ENCODE peak calls at places on chromosomes 3 and 15, in five cellular contexts. One of them, this sample, is unnamed.

GRCh38 chr15:67781907-67782559 is 43.3 kb upstream of the SKOR1 start:
- DNase-seq in choroid plexus epithelial cell: no peak
- DNase-seq in AG08396: no peak
- DNase-seq in left ventricle myocardium inferior: no peak
- DNase-seq in hypothalamus: no peak
- DNase-seq in this sample: no peak

GRCh38 chr3:23292432-23292831 is 89.3 kb downstream of the UBE2E2 start:
- DNase-seq in choroid plexus epithelial cell: no peak
- DNase-seq in AG08396: no peak
- DNase-seq in left ventricle myocardium inferior: no peak
- DNase-seq in hypothalamus: no peak
- DNase-seq in this sample: no peak

GRCh38 chr3:128603811-128604447 is 46.7 kb downstream of the RPN1 start:
- DNase-seq in choroid plexus epithelial cell: peak
- DNase-seq in AG08396: no peak
- DNase-seq in left ventricle myocardium inferior: no peak
- DNase-seq in hypothalamus: no peak
- DNase-seq in this sample: no peak

GRCh38 chr3:67655364-67656121 is 1.1 kb upstream of the SUCLG2 start:
- DNase-seq in choroid plexus epithelial cell: no peak
- DNase-seq in AG08396: no peak
- DNase-seq in left ventricle myocardium inferior: no peak
- DNase-seq in hypothalamus: no peak
- DNase-seq in this sample: peak

GRCh38 chr15:60683156-60683555 is 204.2 kb upstream of the ICE2 start:
- DNase-seq in choroid plexus epithelial cell: no peak
- DNase-seq in AG08396: no peak
- DNase-seq in left ventricle myocardium inferior: no peak
- DNase-seq in hypothalamus: no peak
- DNase-seq in this sample: no peak

GRCh38 chr3:33664195-33664594 is 53.9 kb downstream of the CLASP2 start:
- DNase-seq in choroid plexus epithelial cell: peak
- DNase-seq in AG08396: peak
- DNase-seq in left ventricle myocardium inferior: no peak
- DNase-seq in hypothalamus: no peak
- DNase-seq in this sample: no peak

GRCh38 chr3:16317561-16317945 is 52.5 kb downstream of the OXNAD1 start:
- DNase-seq in choroid plexus epithelial cell: no peak
- DNase-seq in AG08396: no peak
- DNase-seq in left ventricle myocardium inferior: no peak
- DNase-seq in hypothalamus: no peak
- DNase-seq in this sample: no peak

GRCh38 chr3:5305681-5305983 is 118.1 kb downstream of the EDEM1 start:
- DNase-seq in choroid plexus epithelial cell: no peak
- DNase-seq in AG08396: no peak
- DNase-seq in left ventricle myocardium inferior: no peak
- DNase-seq in hypothalamus: no peak
- DNase-seq in this sample: no peak

GRCh38 chr3:72482589-72483249 is 365.5 kb downstream of the SHQ1 start:
- DNase-seq in choroid plexus epithelial cell: peak
- DNase-seq in AG08396: peak
- DNase-seq in left ventricle myocardium inferior: peak
- DNase-seq in hypothalamus: no peak
- DNase-seq in this sample: peak

GRCh38 chr3:108862865-108863798 is 40.5 kb downstream of the TRAT1 start:
- DNase-seq in choroid plexus epithelial cell: peak
- DNase-seq in AG08396: peak
- DNase-seq in left ventricle myocardium inferior: no peak
- DNase-seq in hypothalamus: no peak
- DNase-seq in this sample: no peak

GRCh38 chr15:94327356-94327936 is 96.1 kb downstream of the MCTP2 start:
- DNase-seq in choroid plexus epithelial cell: peak
- DNase-seq in AG08396: peak
- DNase-seq in left ventricle myocardium inferior: no peak
- DNase-seq in hypothalamus: no peak
- DNase-seq in this sample: no peak

GRCh38 chr3:127159547-127159946 is 33.4 kb upstream of the PRR23E start:
- DNase-seq in choroid plexus epithelial cell: no peak
- DNase-seq in AG08396: no peak
- DNase-seq in left ventricle myocardium inferior: no peak
- DNase-seq in hypothalamus: no peak
- DNase-seq in this sample: no peak

GRCh38 chr15:64686130-64686735 is 89.2 kb downstream of the RBPMS2 start:
- DNase-seq in choroid plexus epithelial cell: peak
- DNase-seq in AG08396: peak
- DNase-seq in left ventricle myocardium inferior: no peak
- DNase-seq in hypothalamus: no peak
- DNase-seq in this sample: no peak

GRCh38 chr3:125141596-125142417 is 70.7 kb downstream of the SLC12A8 start:
- DNase-seq in choroid plexus epithelial cell: peak
- DNase-seq in AG08396: peak
- DNase-seq in left ventricle myocardium inferior: peak
- DNase-seq in hypothalamus: no peak
- DNase-seq in this sample: peak

GRCh38 chr15:89442671-89443307 is 53.6 kb downstream of the RHCG start:
- DNase-seq in choroid plexus epithelial cell: peak
- DNase-seq in AG08396: peak
- DNase-seq in left ventricle myocardium inferior: no peak
- DNase-seq in hypothalamus: peak
- DNase-seq in this sample: peak

GRCh38 chr3:194640829-194641228 is 7.6 kb upstream of the TMEM44 start:
- DNase-seq in choroid plexus epithelial cell: peak
- DNase-seq in AG08396: no peak
- DNase-seq in left ventricle myocardium inferior: no peak
- DNase-seq in hypothalamus: no peak
- DNase-seq in this sample: no peak

GRCh38 chr3:52792413-52792812 is 2.2 kb upstream of the ITIH3 start:
- DNase-seq in choroid plexus epithelial cell: no peak
- DNase-seq in AG08396: no peak
- DNase-seq in left ventricle myocardium inferior: no peak
- DNase-seq in hypothalamus: no peak
- DNase-seq in this sample: no peak

GRCh38 chr3:63478962-63479660 is 173.4 kb upstream of the SNTN start:
- DNase-seq in choroid plexus epithelial cell: no peak
- DNase-seq in AG08396: no peak
- DNase-seq in left ventricle myocardium inferior: no peak
- DNase-seq in hypothalamus: no peak
- DNase-seq in this sample: no peak

GRCh38 chr3:179677884-179678283 is 25.0 kb downstream of the USP13 start:
- DNase-seq in choroid plexus epithelial cell: no peak
- DNase-seq in AG08396: no peak
- DNase-seq in left ventricle myocardium inferior: no peak
- DNase-seq in hypothalamus: no peak
- DNase-seq in this sample: no peak

GRCh38 chr15:85024509-85025336 is 43.1 kb downstream of the PDE8A start:
- DNase-seq in choroid plexus epithelial cell: peak
- DNase-seq in AG08396: peak
- DNase-seq in left ventricle myocardium inferior: no peak
- DNase-seq in hypothalamus: no peak
- DNase-seq in this sample: no peak

GRCh38 chr3:131142580-131142979 is 115.9 kb downstream of the NEK11 start:
- DNase-seq in choroid plexus epithelial cell: peak
- DNase-seq in AG08396: no peak
- DNase-seq in left ventricle myocardium inferior: no peak
- DNase-seq in hypothalamus: no peak
- DNase-seq in this sample: no peak

GRCh38 chr15:95017950-95018349 is 786.6 kb downstream of the MCTP2 start:
- DNase-seq in choroid plexus epithelial cell: no peak
- DNase-seq in AG08396: no peak
- DNase-seq in left ventricle myocardium inferior: peak
- DNase-seq in hypothalamus: no peak
- DNase-seq in this sample: no peak

GRCh38 chr3:147383617-147384016 is 22.7 kb downstream of the ZIC4 start:
- DNase-seq in choroid plexus epithelial cell: peak
- DNase-seq in AG08396: no peak
- DNase-seq in left ventricle myocardium inferior: no peak
- DNase-seq in hypothalamus: no peak
- DNase-seq in this sample: no peak

GRCh38 chr3:149655826-149656599 is 1.8 kb downstream of the WWTR1 start:
- DNase-seq in choroid plexus epithelial cell: no peak
- DNase-seq in AG08396: peak
- DNase-seq in left ventricle myocardium inferior: no peak
- DNase-seq in hypothalamus: no peak
- DNase-seq in this sample: no peak

GRCh38 chr3:40713306-40713705 is 188.5 kb downstream of the ZNF621 start:
- DNase-seq in choroid plexus epithelial cell: no peak
- DNase-seq in AG08396: no peak
- DNase-seq in left ventricle myocardium inferior: no peak
- DNase-seq in hypothalamus: no peak
- DNase-seq in this sample: no peak

GRCh38 chr15:40155270-40155910 is 5.5 kb upstream of the BUB1B start:
- DNase-seq in choroid plexus epithelial cell: no peak
- DNase-seq in AG08396: no peak
- DNase-seq in left ventricle myocardium inferior: no peak
- DNase-seq in hypothalamus: no peak
- DNase-seq in this sample: peak

GRCh38 chr3:108118038-108118727 is 27.4 kb upstream of the CD47 start:
- DNase-seq in choroid plexus epithelial cell: no peak
- DNase-seq in AG08396: no peak
- DNase-seq in left ventricle myocardium inferior: no peak
- DNase-seq in hypothalamus: no peak
- DNase-seq in this sample: no peak

GRCh38 chr15:55389276-55389631 is 18.9 kb downstream of the CCPG1 start:
- DNase-seq in choroid plexus epithelial cell: peak
- DNase-seq in AG08396: peak
- DNase-seq in left ventricle myocardium inferior: no peak
- DNase-seq in hypothalamus: no peak
- DNase-seq in this sample: no peak

GRCh38 chr3:43909149-43909548 is 218.4 kb downstream of the ABHD5 start:
- DNase-seq in choroid plexus epithelial cell: no peak
- DNase-seq in AG08396: no peak
- DNase-seq in left ventricle myocardium inferior: peak
- DNase-seq in hypothalamus: no peak
- DNase-seq in this sample: no peak

GRCh38 chr15:40871749-40872617 is 2.1 kb downstream of the RHOV start:
- DNase-seq in choroid plexus epithelial cell: no peak
- DNase-seq in AG08396: no peak
- DNase-seq in left ventricle myocardium inferior: no peak
- DNase-seq in hypothalamus: no peak
- DNase-seq in this sample: peak

GRCh38 chr3:8420613-8421012 is 81.0 kb upstream of the LMCD1 start:
- DNase-seq in choroid plexus epithelial cell: peak
- DNase-seq in AG08396: no peak
- DNase-seq in left ventricle myocardium inferior: no peak
- DNase-seq in hypothalamus: no peak
- DNase-seq in this sample: no peak

GRCh38 chr15:90211440-90212168 is 10.5 kb downstream of the SEMA4B start:
- DNase-seq in choroid plexus epithelial cell: peak
- DNase-seq in AG08396: no peak
- DNase-seq in left ventricle myocardium inferior: no peak
- DNase-seq in hypothalamus: no peak
- DNase-seq in this sample: no peak

GRCh38 chr15:90097475-90097874 is 4.8 kb downstream of the IDH2 start:
- DNase-seq in choroid plexus epithelial cell: no peak
- DNase-seq in AG08396: no peak
- DNase-seq in left ventricle myocardium inferior: no peak
- DNase-seq in hypothalamus: no peak
- DNase-seq in this sample: no peak

GRCh38 chr15:79592126-79592525 is 160.0 kb downstream of the MINAR1 start:
- DNase-seq in choroid plexus epithelial cell: no peak
- DNase-seq in AG08396: no peak
- DNase-seq in left ventricle myocardium inferior: no peak
- DNase-seq in hypothalamus: no peak
- DNase-seq in this sample: no peak

GRCh38 chr3:46334911-46335478 is 18.9 kb upstream of the CCR2 start:
- DNase-seq in choroid plexus epithelial cell: peak
- DNase-seq in AG08396: no peak
- DNase-seq in left ventricle myocardium inferior: no peak
- DNase-seq in hypothalamus: no peak
- DNase-seq in this sample: no peak

GRCh38 chr3:13787533-13787932 is 92.3 kb downstream of the WNT7A start:
- DNase-seq in choroid plexus epithelial cell: no peak
- DNase-seq in AG08396: no peak
- DNase-seq in left ventricle myocardium inferior: no peak
- DNase-seq in hypothalamus: no peak
- DNase-seq in this sample: no peak

GRCh38 chr15:29942548-29942947 is 120.3 kb upstream of the TJP1 start:
- DNase-seq in choroid plexus epithelial cell: no peak
- DNase-seq in AG08396: no peak
- DNase-seq in left ventricle myocardium inferior: no peak
- DNase-seq in hypothalamus: no peak
- DNase-seq in this sample: no peak

GRCh38 chr3:53464424-53464823 is 30.0 kb upstream of the CACNA1D start:
- DNase-seq in choroid plexus epithelial cell: peak
- DNase-seq in AG08396: no peak
- DNase-seq in left ventricle myocardium inferior: no peak
- DNase-seq in hypothalamus: no peak
- DNase-seq in this sample: no peak

GRCh38 chr15:82945326-82945725 is 7.2 kb downstream of the HOMER2 start:
- DNase-seq in choroid plexus epithelial cell: no peak
- DNase-seq in AG08396: no peak
- DNase-seq in left ventricle myocardium inferior: no peak
- DNase-seq in hypothalamus: no peak
- DNase-seq in this sample: no peak